ENCODE peak calls at places on chromosomes 12 and 14, in four cellular contexts. One of them, this sample, is unnamed.

GRCh38 chr12:25518512-25518911 is 34.6 kb downstream of the LMNTD1 start:
- DNase-seq in left lung: no peak
- DNase-seq in AG10803: peak
- DNase-seq in BE2C: no peak
- DNase-seq in this sample: no peak

GRCh38 chr12:77231548-77231947 is 166.2 kb upstream of the E2F7 start:
- DNase-seq in AG10803: peak
- DNase-seq in BE2C: peak
- DNase-seq in left lung: no peak
- DNase-seq in this sample: no peak

GRCh38 chr14:68146812-68147211 is 327.2 kb downstream of the RAD51B start:
- DNase-seq in AG10803: peak
- DNase-seq in left lung: no peak
- DNase-seq in BE2C: no peak
- DNase-seq in this sample: no peak

GRCh38 chr14:85566603-85567002 is 36.7 kb downstream of the FLRT2 start:
- DNase-seq in left lung: no peak
- DNase-seq in BE2C: no peak
- DNase-seq in AG10803: peak
- DNase-seq in this sample: no peak

GRCh38 chr14:68444449-68445168 is 348.3 kb downstream of the ZFP36L1 start:
- DNase-seq in left lung: no peak
- DNase-seq in BE2C: no peak
- DNase-seq in AG10803: peak
- DNase-seq in this sample: no peak

GRCh38 chr14:106094654-106095189 is 568.3 kb downstream of the TMEM121 start:
- DNase-seq in left lung: no peak
- DNase-seq in AG10803: no peak
- DNase-seq in BE2C: no peak
- DNase-seq in this sample: no peak

GRCh38 chr14:52014601-52015267 is 25.4 kb downstream of the RTRAF start:
- DNase-seq in AG10803: no peak
- DNase-seq in BE2C: peak
- DNase-seq in left lung: peak
- DNase-seq in this sample: no peak

GRCh38 chr14:69955855-69956567 is 76.8 kb downstream of the SMOC1 start:
- DNase-seq in AG10803: no peak
- DNase-seq in BE2C: no peak
- DNase-seq in left lung: no peak
- DNase-seq in this sample: no peak

GRCh38 chr14:100025111-100025510 is 40.1 kb upstream of the EVL start:
- DNase-seq in left lung: no peak
- DNase-seq in BE2C: peak
- DNase-seq in AG10803: peak
- DNase-seq in this sample: no peak

GRCh38 chr14:92507174-92507768 is 6.3 kb upstream of the RIN3 start:
- DNase-seq in AG10803: no peak
- DNase-seq in left lung: peak
- DNase-seq in BE2C: no peak
- DNase-seq in this sample: no peak

GRCh38 chr12:132727091-132727794 is 16.6 kb downstream of the PGAM5 start:
- DNase-seq in left lung: peak
- DNase-seq in BE2C: no peak
- DNase-seq in AG10803: no peak
- DNase-seq in this sample: no peak

GRCh38 chr14:53696217-53696965 is 260.2 kb downstream of the BMP4 start:
- DNase-seq in BE2C: no peak
- DNase-seq in left lung: no peak
- DNase-seq in AG10803: no peak
- DNase-seq in this sample: no peak

GRCh38 chr14:102803139-102803538 is 25.9 kb downstream of the TRAF3 start:
- DNase-seq in left lung: no peak
- DNase-seq in AG10803: peak
- DNase-seq in BE2C: no peak
- DNase-seq in this sample: no peak

GRCh38 chr14:27371209-27371608 is 773.4 kb upstream of the NOVA1 start:
- DNase-seq in AG10803: no peak
- DNase-seq in left lung: no peak
- DNase-seq in BE2C: no peak
- DNase-seq in this sample: no peak

GRCh38 chr12:26317942-26318565 is 122.7 kb downstream of the SSPN start:
- DNase-seq in AG10803: peak
- DNase-seq in BE2C: no peak
- DNase-seq in left lung: no peak
- DNase-seq in this sample: no peak

GRCh38 chr14:20934148-20934762 is 21.0 kb upstream of the RNASE2 start:
- DNase-seq in left lung: peak
- DNase-seq in BE2C: peak
- DNase-seq in AG10803: peak
- DNase-seq in this sample: no peak
- TF ChIP-seq CTCF in left lung: peak
- TF ChIP-seq CTCF in BE2C: peak
- TF ChIP-seq CTCF in AG10803: peak
- TF ChIP-seq CTCF in this sample: peak

DNA sequence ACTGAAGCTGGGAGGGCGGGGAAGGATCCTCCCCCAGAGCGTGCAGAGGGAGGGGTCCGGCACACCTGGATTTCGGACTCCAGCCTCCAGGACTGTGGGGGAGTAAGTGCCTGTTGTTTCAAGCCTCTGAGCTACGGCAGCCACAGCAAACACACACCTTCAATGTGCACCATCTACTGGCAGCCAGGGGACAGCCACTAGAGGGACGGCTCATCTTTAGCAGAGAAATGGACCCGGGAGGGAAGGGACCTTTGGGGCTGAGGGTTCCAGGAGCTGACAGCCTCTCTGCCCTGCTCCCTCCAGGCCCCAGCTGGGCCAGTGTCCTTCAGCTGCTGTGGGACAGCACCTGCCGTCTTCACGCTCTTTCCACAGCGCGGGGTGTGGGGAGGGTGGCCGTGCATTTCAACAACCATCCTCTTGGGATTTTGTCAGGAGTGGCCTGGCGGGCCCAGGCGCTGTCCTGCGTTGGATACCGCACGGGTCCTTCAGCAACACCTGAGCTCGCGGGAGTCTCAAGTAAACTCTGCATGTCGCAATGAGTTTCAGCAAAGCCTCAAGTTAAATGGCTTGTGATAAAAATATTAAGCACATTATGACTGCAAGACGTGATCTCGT is 209.2 kb upstream of the C14orf180 start:
- DNase-seq in BE2C: peak
- DNase-seq in AG10803: no peak
- DNase-seq in left lung: peak
- DNase-seq in this sample: peak
- TF ChIP-seq CTCF in BE2C: peak
- TF ChIP-seq CTCF in AG10803: no peak
- TF ChIP-seq CTCF in left lung: peak
- TF ChIP-seq CTCF in this sample: peak

DNA sequence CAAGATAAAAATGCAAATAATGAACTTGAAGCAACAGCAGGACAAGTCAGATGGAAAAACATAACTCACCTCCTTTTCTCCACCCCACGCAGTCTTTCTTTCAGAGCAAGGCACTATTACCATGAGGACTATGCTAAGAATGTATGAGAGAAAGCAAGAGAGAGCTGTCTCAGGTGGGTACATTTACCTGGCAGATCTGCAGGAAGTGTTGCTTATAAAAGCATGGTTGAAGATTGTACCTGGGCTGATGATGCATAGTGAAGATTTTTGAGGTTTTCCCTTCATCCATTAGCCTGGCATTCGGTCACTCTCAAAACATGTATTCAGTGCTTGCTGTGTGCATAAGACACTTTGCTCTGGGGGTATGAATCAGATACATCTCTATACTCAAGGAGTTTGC is 68.8 kb upstream of the IFNG-AS1 start:
- DNase-seq in BE2C: no peak
- DNase-seq in left lung: no peak
- DNase-seq in AG10803: no peak
- DNase-seq in this sample: no peak
- TF ChIP-seq CTCF in BE2C: no peak
- TF ChIP-seq CTCF in left lung: no peak
- TF ChIP-seq CTCF in AG10803: no peak
- TF ChIP-seq CTCF in this sample: no peak

GRCh38 chr12:112294793-112295192 is 87.4 kb downstream of the HECTD4 start:
- DNase-seq in BE2C: peak
- DNase-seq in AG10803: peak
- DNase-seq in left lung: no peak
- DNase-seq in this sample: no peak
- TF ChIP-seq CTCF in BE2C: peak
- TF ChIP-seq CTCF in AG10803: no peak
- TF ChIP-seq CTCF in left lung: no peak
- TF ChIP-seq CTCF in this sample: peak

GRCh38 chr14:25943329-25943728 is 654.5 kb downstream of the NOVA1 start:
- DNase-seq in AG10803: no peak
- DNase-seq in left lung: no peak
- DNase-seq in BE2C: no peak
- DNase-seq in this sample: no peak
- TF ChIP-seq CTCF in AG10803: no peak
- TF ChIP-seq CTCF in left lung: no peak
- TF ChIP-seq CTCF in BE2C: no peak
- TF ChIP-seq CTCF in this sample: no peak

GRCh38 chr14:77439861-77440260 is 16.5 kb upstream of the NOXRED1 start:
- DNase-seq in BE2C: no peak
- DNase-seq in left lung: no peak
- DNase-seq in AG10803: no peak
- DNase-seq in this sample: no peak

DNA sequence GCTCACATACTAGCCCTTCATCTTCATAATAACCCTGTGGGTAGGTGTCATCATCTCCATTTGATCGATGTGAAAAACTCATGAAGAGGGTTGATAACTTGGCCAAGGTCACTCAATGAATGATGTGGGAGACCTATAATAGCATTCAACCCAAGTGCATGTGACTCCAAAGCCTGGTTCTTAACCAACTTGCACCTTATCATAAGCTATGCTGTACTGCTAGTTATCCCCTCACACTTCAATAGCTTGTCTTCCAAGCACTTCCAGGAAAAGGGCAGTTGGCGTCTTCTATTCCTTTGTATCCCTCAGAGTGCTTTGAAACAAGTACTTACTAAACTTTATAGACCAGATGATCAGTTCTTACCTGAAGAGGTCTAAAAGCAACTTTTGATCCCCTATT is 15.2 kb downstream of the VIPAS39 start:
- DNase-seq in BE2C: no peak
- DNase-seq in left lung: no peak
- DNase-seq in AG10803: no peak
- DNase-seq in this sample: no peak
- TF ChIP-seq CTCF in BE2C: no peak
- TF ChIP-seq CTCF in left lung: no peak
- TF ChIP-seq CTCF in AG10803: no peak
- TF ChIP-seq CTCF in this sample: no peak

GRCh38 chr12:102847131-102847530 is 69.9 kb downstream of the PAH start:
- DNase-seq in left lung: no peak
- DNase-seq in BE2C: no peak
- DNase-seq in AG10803: peak
- DNase-seq in this sample: no peak

GRCh38 chr12:102851246-102851645 is 65.8 kb downstream of the PAH start:
- DNase-seq in BE2C: no peak
- DNase-seq in left lung: no peak
- DNase-seq in AG10803: no peak
- DNase-seq in this sample: no peak

GRCh38 chr12:102849722-102850447 is 67.2 kb downstream of the PAH start:
- DNase-seq in left lung: no peak
- DNase-seq in AG10803: no peak
- DNase-seq in BE2C: no peak
- DNase-seq in this sample: no peak

GRCh38 chr12:102848832-102849231 is 68.2 kb downstream of the PAH start:
- DNase-seq in AG10803: no peak
- DNase-seq in BE2C: no peak
- DNase-seq in left lung: no peak
- DNase-seq in this sample: no peak
- TF ChIP-seq CTCF in AG10803: no peak
- TF ChIP-seq CTCF in BE2C: peak
- TF ChIP-seq CTCF in left lung: no peak
- TF ChIP-seq CTCF in this sample: no peak